ENCODE peak calls at places on chromosomes 6 and 20, in four cellular contexts. One of them, this sample, is unnamed.

GRCh38 chr6:74130641-74131040 is 434.6 kb downstream of the CD109 start:
- DNase-seq in IMR-90: no peak
- DNase-seq in neuronal stem cell: no peak
- DNase-seq in trophoblast cell: no peak
- DNase-seq in this sample: no peak

GRCh38 chr6:111642463-111643158 is 36.9 kb upstream of the TRAF3IP2 start:
- DNase-seq in neuronal stem cell: no peak
- DNase-seq in trophoblast cell: peak; percentile 81
- DNase-seq in IMR-90: peak; percentile 66
- DNase-seq in this sample: peak; percentile 79

GRCh38 chr6:116695398-116695797 is 14.4 kb downstream of the KPNA5 start:
- DNase-seq in IMR-90: no peak
- DNase-seq in trophoblast cell: no peak
- DNase-seq in neuronal stem cell: no peak
- DNase-seq in this sample: no peak

GRCh38 chr6:74467533-74468215 is 738.2 kb downstream of the COL12A1 start:
- DNase-seq in IMR-90: peak; percentile 32
- DNase-seq in neuronal stem cell: no peak
- DNase-seq in trophoblast cell: no peak
- DNase-seq in this sample: no peak

GRCh38 chr20:60589624-60590023 is 631.4 kb downstream of the CDH26 start:
- DNase-seq in IMR-90: peak; percentile 3
- DNase-seq in neuronal stem cell: peak; percentile 63
- DNase-seq in trophoblast cell: peak; percentile 36
- DNase-seq in this sample: peak; percentile 69

GRCh38 chr6:90136176-90136575 is 160.5 kb downstream of the BACH2 start:
- DNase-seq in trophoblast cell: no peak
- DNase-seq in neuronal stem cell: no peak
- DNase-seq in IMR-90: peak; percentile 23
- DNase-seq in this sample: no peak

GRCh38 chr6:137725949-137726348 is 141.1 kb upstream of the TNFAIP3 start:
- DNase-seq in neuronal stem cell: no peak
- DNase-seq in IMR-90: no peak
- DNase-seq in trophoblast cell: no peak
- DNase-seq in this sample: no peak

GRCh38 chr6:109237986-109238329 is 142.7 kb downstream of the CEP57L1 start:
- DNase-seq in neuronal stem cell: no peak
- DNase-seq in IMR-90: no peak
- DNase-seq in trophoblast cell: no peak
- DNase-seq in this sample: no peak

GRCh38 chr6:33502486-33502885 is 48.1 kb downstream of the ZBTB9 start:
- DNase-seq in IMR-90: no peak
- DNase-seq in trophoblast cell: no peak
- DNase-seq in neuronal stem cell: no peak
- DNase-seq in this sample: no peak

DNA sequence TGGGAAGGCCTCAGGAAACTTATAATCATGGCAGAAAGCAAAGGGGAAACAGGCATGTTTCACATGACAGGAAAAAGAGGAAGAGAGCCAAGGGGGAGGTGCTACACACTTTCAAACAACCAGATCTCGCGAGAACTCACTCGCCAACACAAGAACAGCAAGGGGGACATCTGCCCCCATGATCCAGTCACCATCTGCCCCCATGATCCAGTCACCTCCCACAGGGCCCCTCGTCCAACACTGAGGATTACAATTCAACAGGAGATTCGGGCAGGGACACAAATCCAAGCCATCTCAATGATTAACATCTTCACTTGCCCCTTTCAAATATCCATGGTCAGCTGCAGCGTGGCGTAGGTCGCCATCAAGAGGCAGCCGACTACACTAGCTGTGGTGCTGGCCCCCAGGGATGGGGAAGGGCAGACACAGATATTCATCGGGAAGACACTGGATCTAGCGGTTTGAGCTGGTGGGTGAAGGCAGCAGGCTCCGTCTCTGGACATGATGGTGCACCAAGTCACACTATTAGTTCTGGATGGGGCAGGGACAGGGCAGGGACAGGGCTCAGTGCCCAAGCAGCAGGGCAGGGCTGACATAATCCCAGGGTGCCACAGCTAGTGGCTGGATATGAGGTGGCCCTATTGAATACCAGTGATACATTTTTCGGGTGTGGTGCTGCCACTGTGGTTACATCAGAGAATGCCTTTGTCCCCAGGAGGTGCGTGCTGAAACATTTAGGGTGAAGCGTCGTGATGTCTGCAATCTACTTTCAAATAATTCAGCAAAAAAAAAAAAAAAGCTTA is 31.6 kb downstream of the TUBB2B start:
- DNase-seq in trophoblast cell: peak; percentile 49
- DNase-seq in neuronal stem cell: no peak
- DNase-seq in IMR-90: no peak
- DNase-seq in this sample: peak; percentile 86
- H3K18ac ChIP-seq in trophoblast cell: no peak overlapping the region
- H3K18ac ChIP-seq in neuronal stem cell: peak overlapping the region; percentile 76
- H3K18ac ChIP-seq in IMR-90: no peak overlapping the region
- H3K18ac ChIP-seq in this sample: no peak overlapping the region

GRCh38 chr6:3382399-3383279 is 74.2 kb downstream of the SLC22A23 start:
- DNase-seq in neuronal stem cell: no peak
- DNase-seq in trophoblast cell: peak; percentile 38
- DNase-seq in IMR-90: peak; percentile 14
- DNase-seq in this sample: no peak
- H3K4me1 ChIP-seq in neuronal stem cell: peaks cover 16% of the 10 kb centered on the region
- H3K4me1 ChIP-seq in trophoblast cell: peaks cover 8% of the 10 kb centered on the region
- H3K4me1 ChIP-seq in IMR-90: peaks cover 2% of the 10 kb centered on the region
- H3K4me1 ChIP-seq in this sample: no peaks in the 10 kb centered on the region

GRCh38 chr6:50452001-50452400 is 261.3 kb upstream of the TFAP2D start:
- DNase-seq in trophoblast cell: no peak
- DNase-seq in neuronal stem cell: no peak
- DNase-seq in IMR-90: no peak
- DNase-seq in this sample: no peak
- H2AK5ac ChIP-seq in trophoblast cell: no peak overlapping the region
- H2AK5ac ChIP-seq in neuronal stem cell: no peak overlapping the region
- H2AK5ac ChIP-seq in IMR-90: no peak overlapping the region
- H2AK5ac ChIP-seq in this sample: no peak overlapping the region

DNA sequence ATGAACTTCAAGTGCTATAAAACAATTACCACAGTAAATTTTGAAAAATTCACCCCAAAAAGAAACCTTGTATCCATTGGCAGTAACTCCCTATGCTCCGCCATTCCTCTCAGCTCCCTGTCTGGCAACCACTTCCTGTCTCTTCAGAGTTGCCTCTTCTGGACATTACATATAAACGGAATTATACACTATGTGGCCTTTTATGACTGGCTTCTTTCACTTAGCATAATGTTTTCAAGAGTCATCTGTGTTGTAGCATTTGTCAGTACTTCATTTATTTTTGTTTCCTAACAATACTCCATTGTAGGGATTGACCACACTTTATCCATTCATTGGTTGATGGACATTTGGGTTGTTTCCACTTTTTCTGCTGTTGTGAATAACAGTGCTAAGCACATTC is 50.1 kb downstream of the CEP43 start:
- DNase-seq in IMR-90: no peak
- DNase-seq in neuronal stem cell: no peak
- DNase-seq in trophoblast cell: no peak
- DNase-seq in this sample: no peak
- H3K18ac ChIP-seq in IMR-90: no peak overlapping the region
- H3K18ac ChIP-seq in neuronal stem cell: no peak overlapping the region
- H3K18ac ChIP-seq in trophoblast cell: no peak overlapping the region
- H3K18ac ChIP-seq in this sample: no peak overlapping the region

GRCh38 chr6:156846845-156847599 is 69.8 kb downstream of the ARID1B start:
- DNase-seq in neuronal stem cell: no peak
- DNase-seq in trophoblast cell: no peak
- DNase-seq in IMR-90: no peak
- DNase-seq in this sample: peak; percentile 57

GRCh38 chr6:156845447-156845846 is 68.3 kb downstream of the ARID1B start:
- DNase-seq in trophoblast cell: no peak
- DNase-seq in IMR-90: no peak
- DNase-seq in neuronal stem cell: no peak
- DNase-seq in this sample: no peak

GRCh38 chr6:156842598-156843250 is 65.5 kb downstream of the ARID1B start:
- DNase-seq in trophoblast cell: no peak
- DNase-seq in IMR-90: peak; percentile 37
- DNase-seq in neuronal stem cell: no peak
- DNase-seq in this sample: no peak

GRCh38 chr6:156841508-156841907 is 64.3 kb downstream of the ARID1B start:
- DNase-seq in trophoblast cell: no peak
- DNase-seq in neuronal stem cell: no peak
- DNase-seq in IMR-90: no peak
- DNase-seq in this sample: no peak

GRCh38 chr6:156844089-156844488 is 66.9 kb downstream of the ARID1B start:
- DNase-seq in neuronal stem cell: no peak
- DNase-seq in IMR-90: peak; percentile 45
- DNase-seq in trophoblast cell: no peak
- DNase-seq in this sample: no peak
- H3K4me1 ChIP-seq in neuronal stem cell: peaks cover 8% of the 10 kb centered on the region
- H3K4me1 ChIP-seq in IMR-90: peaks cover 30% of the 10 kb centered on the region
- H3K4me1 ChIP-seq in trophoblast cell: no peaks in the 10 kb centered on the region
- H3K4me1 ChIP-seq in this sample: peaks cover 16% of the 10 kb centered on the region

DNA sequence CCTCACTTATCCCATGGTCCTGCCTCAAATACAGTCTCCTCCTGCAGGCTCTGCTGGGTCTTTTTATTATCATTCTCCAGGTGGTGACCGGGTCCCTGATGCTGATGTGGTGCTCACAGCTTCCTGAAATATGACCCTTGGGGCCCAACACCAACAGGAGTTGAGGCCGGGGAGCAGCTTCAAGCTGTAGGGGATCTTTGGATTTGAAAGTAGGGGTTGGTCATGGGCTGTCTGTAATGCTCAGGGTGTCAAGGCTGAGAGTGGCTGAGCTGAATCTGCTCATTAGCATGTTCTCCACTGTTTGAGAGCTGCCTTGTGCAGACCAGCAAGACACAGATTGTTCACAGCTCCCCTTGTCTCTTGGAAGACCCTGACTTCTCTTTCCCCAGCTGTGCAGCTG is 35.5 kb downstream of the HLA-F start:
- DNase-seq in neuronal stem cell: no peak
- DNase-seq in IMR-90: no peak
- DNase-seq in trophoblast cell: no peak
- DNase-seq in this sample: no peak
- H2AK5ac ChIP-seq in neuronal stem cell: peak overlapping the region; percentile 33
- H2AK5ac ChIP-seq in IMR-90: no peak overlapping the region
- H2AK5ac ChIP-seq in trophoblast cell: no peak overlapping the region
- H2AK5ac ChIP-seq in this sample: no peak overlapping the region

DNA sequence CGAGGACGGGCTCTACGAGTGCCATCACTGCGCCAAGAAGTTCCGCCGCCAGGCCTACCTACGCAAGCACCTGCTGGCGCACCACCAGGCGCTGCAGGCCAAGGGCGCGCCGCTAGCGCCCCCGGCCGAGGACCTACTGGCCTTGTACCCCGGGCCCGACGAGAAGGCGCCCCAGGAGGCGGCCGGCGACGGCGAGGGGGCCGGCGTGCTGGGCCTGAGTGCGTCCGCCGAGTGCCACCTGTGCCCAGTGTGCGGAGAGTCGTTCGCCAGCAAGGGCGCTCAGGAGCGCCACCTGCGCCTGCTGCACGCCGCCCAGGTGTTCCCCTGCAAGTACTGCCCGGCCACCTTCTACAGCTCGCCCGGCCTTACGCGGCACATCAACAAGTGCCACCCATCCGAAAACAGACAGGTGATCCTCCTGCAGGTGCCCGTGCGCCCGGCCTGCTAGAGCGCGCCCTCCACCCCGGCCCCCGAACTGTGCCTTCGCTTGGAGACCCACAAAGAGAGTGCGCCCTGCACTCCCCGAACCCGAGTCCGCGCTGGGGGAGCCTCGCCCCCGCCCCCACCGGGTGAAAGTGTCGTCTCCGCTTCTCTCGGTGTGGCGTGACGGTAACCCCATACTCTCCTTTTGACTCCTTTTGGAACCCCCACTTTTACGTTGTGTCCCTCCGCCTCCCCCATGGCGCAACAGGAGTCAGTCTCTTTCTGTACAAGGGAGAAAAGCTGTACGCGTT is 1.6 kb downstream of the INSM1 start:
- DNase-seq in trophoblast cell: no peak
- DNase-seq in neuronal stem cell: no peak
- DNase-seq in IMR-90: no peak
- DNase-seq in this sample: peak; percentile 41
- H3K18ac ChIP-seq in trophoblast cell: no peak overlapping the region
- H3K18ac ChIP-seq in neuronal stem cell: no peak overlapping the region
- H3K18ac ChIP-seq in IMR-90: no peak overlapping the region
- H3K18ac ChIP-seq in this sample: no peak overlapping the region

DNA sequence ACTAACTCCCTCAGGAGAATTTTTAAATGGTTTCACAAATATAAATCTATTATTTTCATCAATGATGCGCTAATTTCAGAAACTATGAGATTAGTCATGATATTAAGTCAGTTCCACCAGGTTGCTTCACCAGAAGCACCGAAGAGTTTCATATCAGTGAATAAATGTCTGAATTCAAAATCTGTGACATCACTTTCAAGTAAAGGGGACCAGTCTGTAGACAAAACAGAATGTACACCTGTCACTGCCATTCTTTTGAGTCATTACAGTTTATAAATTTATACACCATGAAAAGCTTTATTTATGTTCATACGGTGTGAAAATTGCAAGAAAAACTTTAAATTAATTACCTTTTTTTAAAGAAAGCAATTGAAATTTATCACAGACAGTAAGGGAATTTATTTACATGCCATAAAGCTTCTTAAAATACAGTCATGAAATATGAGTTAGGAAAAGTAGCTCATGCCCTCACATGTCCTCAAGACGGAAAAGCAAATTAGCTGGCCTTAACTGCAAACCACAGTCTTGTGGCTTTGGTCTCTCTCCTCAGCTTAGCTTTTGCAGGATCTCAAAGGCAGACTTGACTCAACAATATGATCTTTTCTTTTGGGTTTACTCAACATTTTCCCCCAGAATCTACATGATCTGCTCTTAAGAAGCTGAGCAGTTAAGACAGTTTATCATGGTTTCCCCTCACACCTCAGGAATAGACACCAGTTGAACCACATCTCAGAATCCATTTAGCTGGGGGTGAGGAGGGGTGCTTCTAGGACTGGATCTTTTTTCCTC is 177.7 kb upstream of the MCHR2 start:
- DNase-seq in trophoblast cell: no peak
- DNase-seq in neuronal stem cell: no peak
- DNase-seq in IMR-90: no peak
- DNase-seq in this sample: no peak
- H3K4me1 ChIP-seq in trophoblast cell: no peaks in the 10 kb centered on the region
- H3K4me1 ChIP-seq in neuronal stem cell: no peaks in the 10 kb centered on the region
- H3K4me1 ChIP-seq in IMR-90: peaks cover 6% of the 10 kb centered on the region
- H3K4me1 ChIP-seq in this sample: peaks cover 7% of the 10 kb centered on the region